ENCODE peak calls at places on chromosomes 11 and 22, in eight cellular contexts. R is stimulated activated CD8-positive, alpha-beta memory T cell treated with anti-CD3 and anti-CD28 coated beads, Interleukin-12 subunit alpha, Interleukin-12 subunit beta, amount 100 ng/mL, for 1 hour; U is GM03348; Q is tibial artery; Z is T-helper 2 cell; I is aorta; T is mesendoderm; S is CD8-positive, alpha-beta T cell. F is an unnamed sample.

GRCh38 chr11:116644948-116645305 is 127.9 kb downstream of the BUD13 start:
- DNase-seq in Q (no peak), S (no peak), I (no peak), T (peak), Z (no peak), R (no peak), U (no peak), F (no peak)

GRCh38 chr22:39087098-39087497 is 9.9 kb upstream of the APOBEC3H start:
- DNase-seq in U (no peak), T (no peak), S (no peak), Z (no peak), Q (no peak), I (no peak), R (no peak), F (no peak)

GRCh38 chr11:55707029-55707428 is 45.0 kb downstream of the OR4C6 start:
- DNase-seq in Q (no peak), I (no peak), Z (no peak), U (peak), R (no peak), T (peak), S (no peak), F (no peak)

GRCh38 chr22:31646186-31647019 is 15.6 kb downstream of the PISD start:
- DNase-seq in T (peak), R (no peak), U (peak), S (no peak), Q (no peak), I (no peak), Z (no peak), F (no peak)

GRCh38 chr11:13051257-13051656 is 42.1 kb downstream of the RASSF10 start:
- DNase-seq in I (no peak), Z (no peak), Q (no peak), S (no peak), U (peak), T (peak), R (no peak), F (no peak)

GRCh38 chr11:116707250-116707649 is 65.5 kb downstream of the BUD13 start:
- DNase-seq in Q (no peak), Z (no peak), R (no peak), I (peak), S (no peak), U (no peak), T (no peak), F (no peak)

GRCh38 chr11:94786264-94787126 is 18.3 kb downstream of the AMOTL1 start:
- DNase-seq in Z (no peak), R (no peak), S (no peak), I (no peak), Q (no peak), T (peak), U (peak), F (no peak)

GRCh38 chr11:91756829-91757480 is 467.7 kb upstream of the FAT3 start:
- DNase-seq in R (no peak), U (no peak), I (no peak), T (peak), Q (no peak), S (no peak), Z (no peak), F (no peak)

GRCh38 chr11:7600205-7600775 is 73.0 kb downstream of the CYB5R2 start:
- DNase-seq in S (no peak), Q (peak), R (no peak), T (peak), I (no peak), Z (no peak), U (peak), F (peak)

GRCh38 chr22:29883045-29883830 is at the start of gene MTMR3:
- DNase-seq in Q (peak), Z (peak), T (peak), R (peak), S (peak), U (peak), I (peak), F (peak)

GRCh38 chr11:64803846-64804345 is 882 bp upstream of the MAP4K2 start:
- DNase-seq in Z (no peak), T (peak), Q (no peak), U (no peak), I (no peak), R (no peak), S (no peak), F (no peak)

GRCh38 chr22:45344339-45344738 is 34.6 kb downstream of the FAM118A start:
- DNase-seq in S (no peak), I (no peak), T (peak), Z (no peak), R (no peak), U (no peak), Q (no peak), F (no peak)

GRCh38 chr11:134724779-134725140 is 312.7 kb upstream of the B3GAT1 start:
- DNase-seq in I (no peak), Q (no peak), U (no peak), Z (no peak), S (no peak), T (no peak), R (no peak), F (no peak)

GRCh38 chr11:93476796-93477195 is 66.4 kb downstream of the SMCO4 start:
- DNase-seq in Z (no peak), T (no peak), S (no peak), R (no peak), Q (no peak), I (no peak), U (no peak), F (no peak)

GRCh38 chr11:60159284-60159683 is 23.6 kb downstream of the MS4A6A start:
- DNase-seq in I (no peak), S (no peak), U (no peak), Z (no peak), R (no peak), T (no peak), Q (no peak), F (no peak)

GRCh38 chr11:37322333-37323194 is 724.5 kb upstream of the RAG2 start:
- DNase-seq in U (no peak), S (no peak), Z (no peak), I (no peak), R (no peak), Q (no peak), T (no peak), F (no peak)

GRCh38 chr11:126997196-126997595 is 3.4 kb downstream of the KIRREL3 start:
- DNase-seq in R (no peak), T (no peak), S (no peak), I (no peak), Z (no peak), Q (no peak), U (peak), F (no peak)